ENCODE peak calls at places on chromosomes 5 and 9, in six cellular contexts. T is mesendoderm, C is A673, S is ovary, R is heart right ventricle, L is cardiac muscle cell. U is an unnamed sample. For H3K36me3 and H3K4me1, the result is how much of the 10 kb centered on the place peaks cover.

GRCh38 chr5:39943811-39944210 is 519.0 kb upstream of the DAB2 start:
- DNase-seq in T (no peak), C (no peak), S (no peak), R (no peak), L (peak), U (no peak)

GRCh38 chr5:74595143-74595915 is 45.2 kb downstream of the ENC1 start:
- DNase-seq in T (peak), C (no peak), S (peak), R (no peak), L (peak), U (no peak)

GRCh38 chr5:65483474-65484346 is 2.0 kb upstream of the ADAMTS6 start:
- DNase-seq in T (peak), C (peak), S (no peak), R (no peak), L (peak), U (no peak)

GRCh38 chr5:139131062-139131856 is 66.9 kb downstream of the SIL1 start:
- DNase-seq in T (no peak), C (no peak), S (peak), R (no peak), L (peak), U (no peak)

GRCh38 chr9:110580850-110581249 is 1.3 kb upstream of the SVEP1 start:
- DNase-seq in T (no peak), C (no peak), S (no peak), R (no peak), L (no peak), U (no peak)

GRCh38 chr9:13513710-13514444 is 234.4 kb upstream of the MPDZ start:
- DNase-seq in T (peak), C (no peak), S (no peak), R (peak), L (peak), U (peak)

GRCh38 chr5:146564036-146564762 is 48.2 kb upstream of the GPR151 start:
- DNase-seq in T (peak), C (no peak), S (no peak), R (no peak), L (no peak), U (no peak)

GRCh38 chr5:82421119-82421518 is 143.0 kb upstream of the RPS23 start:
- DNase-seq in T (peak), C (peak), S (no peak), R (no peak), L (peak), U (no peak)

GRCh38 chr5:91787718-91788117 is 404.6 kb upstream of the ARRDC3 start:
- DNase-seq in T (no peak), C (peak), S (no peak), R (no peak), L (no peak), U (peak)

GRCh38 chr5:142841511-142842255 is 71.5 kb downstream of the ARHGAP26 start:
- DNase-seq in T (peak), C (no peak), S (no peak), R (peak), L (peak), U (no peak)

GRCh38 chr9:126504977-126505455 is 108.7 kb upstream of the LMX1B start:
- DNase-seq in T (no peak), C (no peak), S (no peak), R (no peak), L (no peak), U (no peak)

GRCh38 chr5:55227738-55228430 is 769 bp upstream of the MCIDAS start:
- DNase-seq in T (peak), C (no peak), S (no peak), R (no peak), L (no peak), U (no peak)

GRCh38 chr9:12878342-12878978 is 103.6 kb downstream of the LURAP1L start:
- DNase-seq in T (peak), C (no peak), S (no peak), R (no peak), L (no peak), U (peak)

GRCh38 chr5:122192883-122193496 is 63.6 kb downstream of the ZNF474 start:
- DNase-seq in T (peak), C (peak), S (peak), R (no peak), L (peak), U (peak)

GRCh38 chr9:109813829-109814228 is 33.8 kb downstream of the PALM2AKAP2 start:
- DNase-seq in T (no peak), C (no peak), S (no peak), R (no peak), L (no peak), U (no peak)

GRCh38 chr9:137286980-137287383 is 9.5 kb downstream of the TOR4A start:
- DNase-seq in T (peak), C (peak), S (no peak), R (peak), L (peak), U (peak)

GRCh38 chr5:81422671-81423070 is 28.7 kb upstream of the ACOT12 start:
- DNase-seq in T (no peak), C (no peak), S (no peak), R (no peak), L (no peak), U (peak)

GRCh38 chr9:124297553-124297905 is 39.8 kb downstream of the NEK6 start:
- DNase-seq in T (peak), C (no peak), S (peak), R (peak), L (peak), U (peak)

DNA sequence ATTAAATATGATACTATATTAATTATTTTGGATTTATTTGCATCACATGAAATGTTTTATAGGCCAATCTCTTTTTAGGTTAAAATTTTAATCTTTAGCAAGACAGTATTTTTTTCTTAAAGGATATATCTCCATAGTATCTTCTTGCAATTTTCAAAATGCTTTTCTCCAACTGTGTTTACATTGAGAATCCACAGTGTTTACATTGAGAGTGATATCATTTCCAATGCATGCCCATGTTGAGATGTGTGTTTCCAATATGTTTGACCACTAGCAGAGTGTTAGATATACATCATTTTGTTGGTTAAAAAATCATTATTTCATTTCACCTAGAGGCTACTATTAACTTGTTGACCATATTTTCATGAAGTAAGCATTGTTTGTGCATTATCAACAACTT is 17.3 kb downstream of the VCAN start:
- DNase-seq in T (no peak), C (no peak), S (no peak), R (no peak), L (no peak), U (peak)
- H3K36me3 ChIP-seq in T (under half), C (under half), S (under half), R (under half), L (half or more), U (half or more)

GRCh38 chr5:62326302-62326701 is 20.3 kb downstream of the KIF2A start:
- DNase-seq in T (no peak), C (no peak), S (no peak), R (no peak), L (no peak), U (no peak)
- H3K4me1 ChIP-seq in T (under half), C (under half), S (under half), R (under half), L (under half), U (under half)

GRCh38 chr5:114427204-114427603 is 65.3 kb downstream of the KCNN2 start:
- DNase-seq in T (no peak), C (no peak), S (no peak), R (no peak), L (no peak), U (no peak)
- H3K4me3 ChIP-seq in T (no peak), C (no peak), S (no peak), R (no peak), L (no peak), U (no peak)

DNA sequence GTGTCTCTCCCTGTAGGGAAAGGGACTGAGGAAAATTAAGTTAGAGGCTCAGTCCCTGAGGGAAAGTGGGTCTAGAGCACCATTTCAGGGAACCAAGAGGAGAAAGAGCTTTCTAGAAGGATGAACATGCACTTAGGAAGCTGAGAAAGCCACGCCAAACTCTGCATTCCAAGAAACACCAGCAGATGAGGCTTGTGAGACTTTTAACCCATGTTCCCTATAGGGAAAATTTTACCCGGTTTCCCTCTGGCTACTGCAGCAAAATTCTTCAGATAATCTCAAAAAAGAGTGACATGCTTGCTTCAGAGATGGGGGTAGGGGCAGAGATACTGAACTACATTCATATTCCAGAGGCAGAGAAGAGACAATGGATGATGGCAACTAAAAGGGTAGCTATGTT is 8.6 kb downstream of the TLN1 start:
- DNase-seq in T (no peak), C (no peak), S (no peak), R (no peak), L (peak), U (no peak)
- H3K36me3 ChIP-seq in T (under half), C (half or more), S (under half), R (under half), L (half or more), U (under half)

DNA sequence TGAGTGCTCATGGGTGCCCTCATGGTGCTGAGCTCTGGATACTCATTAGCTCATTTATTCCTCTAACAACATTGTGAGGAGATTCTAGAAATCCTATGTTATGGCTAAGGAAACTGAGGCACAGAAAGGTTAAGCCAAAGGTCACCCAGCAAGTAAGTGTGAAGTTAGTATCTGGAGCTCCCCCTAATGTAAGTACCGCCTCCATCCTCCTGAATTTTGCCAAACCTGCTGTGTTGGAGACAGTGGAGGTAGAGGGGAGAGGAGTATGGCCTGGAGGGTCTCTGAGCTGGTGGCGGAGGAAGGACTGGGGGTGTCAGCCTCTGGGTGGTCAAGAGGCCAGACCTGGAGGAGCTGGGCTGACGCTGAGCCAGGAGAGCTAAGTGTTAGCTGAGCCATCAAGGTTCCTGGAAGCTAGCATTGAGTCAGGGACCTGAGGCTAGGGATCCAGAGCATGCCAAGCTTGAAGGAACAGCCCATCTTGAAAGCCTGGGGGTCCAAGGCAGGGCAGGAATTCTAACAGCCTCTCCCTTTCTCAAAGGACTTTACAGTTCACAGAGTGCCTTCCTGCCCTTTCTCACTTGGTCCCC is 114.8 kb downstream of the RGS3 start:
- DNase-seq in T (no peak), C (no peak), S (no peak), R (no peak), L (no peak), U (no peak)
- H3K4me1 ChIP-seq in T (under half), C (under half), S (under half), R (half or more), L (under half), U (under half)

GRCh38 chr5:100691545-100691944 is 156.4 kb downstream of the FAM174A start:
- DNase-seq in T (no peak), C (no peak), S (no peak), R (no peak), L (no peak), U (no peak)
- H3K4me3 ChIP-seq in T (no peak), C (no peak), S (no peak), R (no peak), L (no peak), U (no peak)

DNA sequence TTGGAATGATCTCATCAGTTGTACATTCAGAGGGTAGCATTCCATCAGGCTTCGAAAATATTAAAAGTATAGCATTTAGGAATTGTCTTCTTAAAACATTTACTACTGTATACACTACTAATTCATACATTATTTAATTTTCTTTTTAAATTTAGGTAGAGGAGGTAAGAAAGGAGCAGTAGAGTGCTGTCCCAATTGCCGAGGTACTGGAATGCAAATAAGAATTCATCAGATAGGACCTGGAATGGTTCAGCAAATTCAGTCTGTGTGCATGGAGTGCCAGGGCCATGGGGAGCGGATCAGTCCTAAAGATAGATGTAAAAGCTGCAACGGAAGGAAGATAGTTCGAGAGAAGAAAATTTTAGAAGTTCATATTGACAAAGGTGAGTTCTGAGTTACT is 5.2 kb downstream of the DNAJA1 start:
- DNase-seq in T (no peak), C (no peak), S (no peak), R (no peak), L (no peak), U (no peak)
- H3K36me3 ChIP-seq in T (under half), C (half or more), S (under half), R (under half), L (half or more), U (half or more)

GRCh38 chr9:33267368-33267767 is 2.5 kb downstream of the CHMP5 start:
- DNase-seq in T (peak), C (no peak), S (no peak), R (no peak), L (no peak), U (no peak)

GRCh38 chr9:33263131-33263935 is 1.2 kb downstream of the BAG1 start:
- DNase-seq in T (peak), C (peak), S (no peak), R (no peak), L (peak), U (peak)

GRCh38 chr9:33264473-33265177 is at the start of the genes BAG1 and CHMP5:
- DNase-seq in T (peak), C (peak), S (peak), R (peak), L (peak), U (peak)

GRCh38 chr9:33263936-33264472 is 504 bp downstream of the BAG1 start:
- DNase-seq in T (no peak), C (peak), S (no peak), R (peak), L (no peak), U (peak)

DNA sequence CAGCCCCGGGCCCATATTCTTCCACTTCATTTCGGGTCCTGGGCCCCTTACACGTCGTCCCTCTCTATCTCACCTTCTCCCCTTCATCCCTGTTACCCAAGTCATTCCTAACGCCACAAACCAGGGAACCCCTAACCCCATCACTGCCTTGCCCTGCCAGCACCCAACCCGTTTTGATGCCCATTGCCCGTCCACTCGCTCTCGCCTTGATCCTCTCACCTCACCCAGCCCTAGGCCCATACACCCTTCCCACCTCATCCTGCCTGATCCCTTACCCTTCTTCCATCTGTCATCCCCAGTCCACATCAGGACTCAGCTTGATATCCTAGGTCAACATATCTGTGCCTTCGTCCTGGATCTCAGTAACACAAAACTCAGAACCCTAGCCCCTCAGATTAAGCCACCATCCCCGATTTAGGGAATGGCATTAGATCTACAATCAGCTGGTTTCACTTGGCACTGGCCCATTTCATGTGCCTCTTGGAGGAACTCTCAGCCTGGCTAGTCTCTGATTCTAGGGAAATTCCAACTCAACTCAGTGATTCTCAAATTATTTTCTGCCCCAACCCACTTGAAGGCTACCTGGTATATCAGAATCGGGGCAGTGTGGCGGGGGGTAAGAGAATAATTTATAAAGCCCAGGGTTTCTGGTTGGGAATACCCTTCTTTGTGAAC is 499 bp downstream of the CHMP5 start:
- DNase-seq in T (no peak), C (no peak), S (no peak), R (no peak), L (peak), U (no peak)
- H3K4me1 ChIP-seq in T (under half), C (under half), S (under half), R (under half), L (under half), U (under half)

DNA sequence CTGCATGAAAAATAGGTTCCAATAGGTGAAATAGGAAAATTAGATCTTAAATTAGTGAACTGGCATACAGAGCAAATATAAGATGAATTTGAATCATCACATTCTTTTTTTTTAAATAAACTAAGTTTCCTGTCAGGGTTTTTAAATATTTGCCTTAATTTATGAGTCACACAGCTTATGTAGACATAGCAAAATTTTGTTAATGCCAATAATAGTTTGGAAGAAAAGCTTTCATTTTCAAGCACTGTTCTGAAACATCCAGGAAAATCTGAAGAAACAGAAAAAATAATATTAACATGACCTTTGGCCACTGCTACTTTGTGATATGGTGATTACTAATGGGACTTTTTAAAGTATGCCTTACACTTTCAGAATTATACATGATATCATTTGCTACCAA is 311.7 kb upstream of the HAPLN1 start:
- DNase-seq in T (no peak), C (no peak), S (no peak), R (no peak), L (peak), U (no peak)
- H3K4me3 ChIP-seq in T (no peak), C (no peak), S (no peak), R (no peak), L (no peak), U (no peak)

GRCh38 chr9:69250681-69251080 is 74.3 kb upstream of the ENTREP1 start:
- DNase-seq in T (no peak), C (no peak), S (no peak), R (no peak), L (no peak), U (no peak)

GRCh38 chr9:69254223-69254622 is 70.8 kb upstream of the ENTREP1 start:
- DNase-seq in T (no peak), C (no peak), S (no peak), R (no peak), L (no peak), U (no peak)

GRCh38 chr9:69253057-69253456 is 72.0 kb upstream of the ENTREP1 start:
- DNase-seq in T (no peak), C (peak), S (no peak), R (no peak), L (no peak), U (peak)

GRCh38 chr9:69249337-69249736 is 75.3 kb downstream of the TJP2 start:
- DNase-seq in T (no peak), C (peak), S (no peak), R (peak), L (no peak), U (no peak)

GRCh38 chr9:69252436-69252835 is 72.6 kb upstream of the ENTREP1 start:
- DNase-seq in T (no peak), C (no peak), S (no peak), R (no peak), L (no peak), U (no peak)
- H3K36me3 ChIP-seq in T (under half), C (under half), S (under half), R (under half), L (half or more), U (under half)